ENCODE peak calls at places on chromosomes 11 and 22, in five cellular contexts. L is PC-3; U is CD4-positive, alpha-beta T cell; J is HCT116; V is neural progenitor cell. F is an unnamed sample.

GRCh38 chr22:17436981-17437410 is 67.7 kb downstream of the CECR2 start:
- DNase-seq in J (no peak), L (no peak), U (no peak), V (peak; percentile 93), F (no peak)

GRCh38 chr22:37520754-37521153 is 1.5 kb upstream of the CARD10 start:
- DNase-seq in V (no peak), U (no peak), L (no peak), J (no peak), F (no peak)

GRCh38 chr11:132704796-132705375 is 827.4 kb downstream of the OPCML start:
- DNase-seq in V (no peak), J (no peak), U (no peak), L (no peak), F (no peak)

GRCh38 chr11:13333456-13333957 is 55.9 kb downstream of the BMAL1 start:
- DNase-seq in U (no peak), L (peak; percentile 95), J (peak; percentile 77), V (no peak), F (no peak)

GRCh38 chr11:35359321-35360058 is 59.9 kb downstream of the SLC1A2 start:
- DNase-seq in U (no peak), V (no peak), L (no peak), J (no peak), F (no peak)

GRCh38 chr11:73143126-73143838 is 1.2 kb upstream of the FCHSD2 start:
- DNase-seq in J (no peak), U (no peak), L (no peak), V (peak; percentile 34), F (no peak)

GRCh38 chr11:42013656-42014201 is 554.3 kb upstream of the LRRC4C start:
- DNase-seq in U (no peak), J (no peak), L (peak; percentile 15), V (no peak), F (no peak)

GRCh38 chr11:106197438-106197837 is 120.0 kb downstream of the AASDHPPT start:
- DNase-seq in V (no peak), U (no peak), J (no peak), L (no peak), F (no peak)

GRCh38 chr11:121929581-121929980 is 186.4 kb downstream of the BLID start:
- DNase-seq in V (peak; percentile 74), J (no peak), U (no peak), L (peak; percentile 27), F (no peak)

GRCh38 chr11:6402061-6402470 is 11.8 kb downstream of the SMPD1 start:
- DNase-seq in L (no peak), J (no peak), U (no peak), V (no peak), F (no peak)

GRCh38 chr22:47168900-47169800 is 406.7 kb downstream of the TBC1D22A start:
- DNase-seq in J (no peak), U (no peak), L (peak; percentile 23), V (peak; percentile 35), F (peak; percentile 14)

GRCh38 chr11:132718711-132719641 is 813.3 kb downstream of the OPCML start:
- DNase-seq in L (no peak), U (peak; percentile 36), V (no peak), J (no peak), F (no peak)

GRCh38 chr11:46216040-46216764 is 61.3 kb upstream of the CREB3L1 start:
- DNase-seq in U (no peak), L (no peak), V (no peak), J (no peak), F (no peak)

GRCh38 chr11:8352852-8353505 is 89.3 kb upstream of the LMO1 start:
- DNase-seq in U (no peak), V (peak; percentile 29), J (no peak), L (peak; percentile 57), F (no peak)

GRCh38 chr22:25197335-25197734 is 2.3 kb upstream of the CRYBB3 start:
- DNase-seq in V (no peak), U (no peak), L (no peak), J (no peak), F (no peak)

GRCh38 chr11:64415996-64416728 is 57.2 kb downstream of the RPS6KA4 start:
- DNase-seq in U (no peak), V (no peak), J (no peak), L (no peak), F (no peak)
- H3K27ac ChIP-seq in U (no peak overlapping the region), V (no peak overlapping the region), J (no peak overlapping the region), L (no peak overlapping the region), F (no peak overlapping the region)

GRCh38 chr22:35525687-35526332 is 14.8 kb upstream of the RASD2 start:
- DNase-seq in U (no peak), L (no peak), J (no peak), V (no peak), F (no peak)

GRCh38 chr22:35523167-35523928 is 17.3 kb upstream of the RASD2 start:
- DNase-seq in L (no peak), V (no peak), J (no peak), U (no peak), F (no peak)

GRCh38 chr22:35528967-35529366 is 11.7 kb upstream of the RASD2 start:
- DNase-seq in L (no peak), U (no peak), J (no peak), V (no peak), F (no peak)

GRCh38 chr22:35524966-35525686 is 15.5 kb upstream of the RASD2 start:
- DNase-seq in U (no peak), J (no peak), L (no peak), V (no peak), F (no peak)

DNA sequence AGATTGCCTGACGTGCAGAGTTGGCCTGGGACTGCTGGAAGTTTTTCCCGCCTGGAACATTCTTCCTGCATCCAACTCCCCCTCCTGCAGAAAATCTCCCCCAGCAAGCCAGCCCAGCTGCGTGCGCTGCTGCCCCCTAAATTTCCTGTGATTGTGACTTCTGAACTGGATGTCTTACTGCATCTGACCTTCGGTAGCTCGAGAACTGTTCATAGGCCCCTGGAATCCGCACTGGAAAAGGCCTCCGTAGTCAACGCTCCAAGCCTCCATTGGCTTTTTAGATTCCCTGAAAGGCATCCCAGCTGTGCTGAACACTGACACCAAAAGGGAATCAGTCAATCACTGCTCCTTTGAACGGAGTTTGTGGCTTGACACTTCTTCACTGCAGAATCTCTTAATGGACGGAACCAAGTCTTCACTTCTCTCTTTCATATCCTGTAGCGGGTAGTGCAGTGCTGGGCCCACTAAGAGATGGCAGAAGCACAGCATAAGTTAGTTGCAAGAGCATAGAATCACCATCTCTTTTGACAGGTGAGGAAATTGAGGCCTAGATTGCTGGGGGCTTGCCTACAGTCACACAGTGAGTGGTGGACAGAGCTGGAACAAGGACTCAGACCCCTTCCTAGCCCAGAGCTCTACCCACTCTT is 14.2 kb upstream of the RASD2 start:
- DNase-seq in V (peak; percentile 33), L (no peak), J (no peak), U (no peak), F (no peak)
- H3K27ac ChIP-seq in V (no peak overlapping the region), L (no peak overlapping the region), J (no peak overlapping the region), U (no peak overlapping the region), F (no peak overlapping the region)

DNA sequence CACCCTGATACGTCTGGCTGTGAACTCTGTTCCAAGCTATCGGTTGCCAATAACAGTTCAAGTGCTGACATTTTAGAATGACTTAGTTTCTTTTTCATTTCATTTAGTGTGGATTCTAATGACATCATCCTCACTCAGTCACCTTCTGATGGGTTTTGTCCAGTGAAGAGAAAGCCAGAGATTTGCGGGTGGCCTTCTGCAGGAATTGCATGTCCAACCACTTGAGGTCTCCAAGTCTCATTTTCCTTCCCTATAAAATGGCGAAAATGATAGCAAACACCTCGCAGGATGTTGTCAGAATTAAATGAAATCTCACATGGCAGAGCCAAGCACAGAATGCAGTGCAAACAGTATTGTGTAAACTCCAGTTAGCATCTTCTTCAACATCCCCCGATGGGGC is 286.9 kb downstream of the MN1 start:
- DNase-seq in J (no peak), U (no peak), L (no peak), V (no peak), F (no peak)
- H3K27ac ChIP-seq in J (no peak overlapping the region), U (no peak overlapping the region), L (no peak overlapping the region), V (no peak overlapping the region), F (no peak overlapping the region)

GRCh38 chr22:28882545-28882877 is 861 bp upstream of the ZNRF3 start:
- DNase-seq in J (peak; percentile 8), V (no peak), U (no peak), L (no peak), F (no peak)
- H3K27ac ChIP-seq in J (peak overlapping the region; percentile 71), V (no peak overlapping the region), U (no peak overlapping the region), L (peak overlapping the region; percentile 31), F (no peak overlapping the region)

GRCh38 chr11:57474751-57475115 is 14.4 kb downstream of the RTN4RL2 start:
- DNase-seq in U (no peak), V (no peak), J (no peak), L (no peak), F (no peak)

GRCh38 chr11:57475191-57475590 is 14.9 kb downstream of the RTN4RL2 start:
- DNase-seq in J (no peak), L (peak; percentile 29), U (no peak), V (no peak), F (no peak)

GRCh38 chr11:57476883-57477506 is 16.7 kb downstream of the RTN4RL2 start:
- DNase-seq in U (no peak), J (no peak), V (peak; percentile 59), L (peak; percentile 66), F (peak; percentile 59)

GRCh38 chr11:57476223-57476882 is 16.0 kb downstream of the RTN4RL2 start:
- DNase-seq in U (no peak), J (no peak), L (peak; percentile 43), V (peak; percentile 59), F (peak; percentile 71)

GRCh38 chr11:57475671-57476222 is 15.4 kb downstream of the RTN4RL2 start:
- DNase-seq in J (no peak), U (no peak), V (no peak), L (no peak), F (no peak)
- H3K27ac ChIP-seq in J (no peak overlapping the region), U (no peak overlapping the region), V (no peak overlapping the region), L (no peak overlapping the region), F (no peak overlapping the region)

GRCh38 chr11:12274056-12274455 is 103.3 kb upstream of the PARVA start:
- DNase-seq in J (no peak), U (no peak), V (no peak), L (no peak), F (no peak)
- H3K27ac ChIP-seq in J (no peak overlapping the region), U (no peak overlapping the region), V (no peak overlapping the region), L (no peak overlapping the region), F (no peak overlapping the region)

GRCh38 chr22:19961868-19962245 is 20.2 kb upstream of the TXNRD2 start:
- DNase-seq in J (no peak), V (no peak), U (no peak), L (no peak), F (no peak)
- H3K27ac ChIP-seq in J (peak overlapping the region; percentile 99), V (no peak overlapping the region), U (no peak overlapping the region), L (no peak overlapping the region), F (no peak overlapping the region)